ENCODE peak calls at places on chromosome 14, in eight cellular contexts. X, W, N, E, Q, P, I and T are unnamed samples.

GRCh38 chr14:64968167-64968566 is 4.0 kb downstream of the RAB15 start:
- DNase-seq in N (no peak), E (no peak), P (no peak), W (no peak), I (no peak), X (no peak), Q (no peak), T (no peak)

GRCh38 chr14:65222434-65222833 is 120.1 kb upstream of the MAX start:
- DNase-seq in W (peak), P (no peak), E (peak), I (peak), X (peak), Q (peak), N (peak), T (peak)

GRCh38 chr14:56150018-56150417 is 31.8 kb downstream of the PELI2 start:
- DNase-seq in W (no peak), I (no peak), Q (no peak), P (no peak), E (no peak), X (no peak), N (no peak), T (no peak)

GRCh38 chr14:104664588-104664987 is 24.8 kb upstream of the INF2 start:
- DNase-seq in W (no peak), N (no peak), Q (no peak), P (no peak), X (no peak), I (no peak), E (no peak), T (no peak)

GRCh38 chr14:61569783-61570182 is 125.5 kb upstream of the HIF1A start:
- DNase-seq in X (peak), P (no peak), Q (no peak), E (peak), N (no peak), I (peak), W (no peak), T (no peak)

GRCh38 chr14:41302776-41303175 is 303.9 kb upstream of the LRFN5 start:
- DNase-seq in N (no peak), Q (no peak), P (peak), X (no peak), E (no peak), W (no peak), I (no peak), T (no peak)

GRCh38 chr14:24013654-24014514 is 25.2 kb downstream of the DHRS4L2 start:
- DNase-seq in X (peak), W (peak), I (no peak), N (no peak), P (peak), Q (peak), E (peak), T (peak)

GRCh38 chr14:35333797-35334743 is 41.9 kb downstream of the PSMA6 start:
- DNase-seq in N (peak), E (no peak), P (no peak), I (peak), X (no peak), W (no peak), Q (peak), T (no peak)

GRCh38 chr14:104130974-104131651 is 7.3 kb upstream of the KIF26A start:
- DNase-seq in E (peak), P (no peak), I (no peak), X (peak), N (no peak), W (peak), Q (no peak), T (no peak)

GRCh38 chr14:61196792-61197191 is 84.3 kb downstream of the TMEM30B start:
- DNase-seq in E (no peak), Q (no peak), I (no peak), W (no peak), P (no peak), X (no peak), N (no peak), T (no peak)

GRCh38 chr14:55599250-55599879 is 19.4 kb downstream of the KTN1 start:
- DNase-seq in P (no peak), W (no peak), I (no peak), E (no peak), N (no peak), Q (no peak), X (no peak), T (no peak)

GRCh38 chr14:42665083-42665482 is 1058.4 kb downstream of the LRFN5 start:
- DNase-seq in E (no peak), W (no peak), I (no peak), Q (no peak), X (no peak), P (no peak), N (no peak), T (no peak)

GRCh38 chr14:31336646-31337045 is 83.7 kb downstream of the HEATR5A start:
- DNase-seq in I (no peak), N (no peak), E (peak), X (peak), W (no peak), P (no peak), Q (no peak), T (no peak)

GRCh38 chr14:64875350-64875749 is 4.4 kb downstream of the SPTB start:
- DNase-seq in X (no peak), N (no peak), E (no peak), I (no peak), W (no peak), P (no peak), Q (no peak), T (no peak)

GRCh38 chr14:53921027-53921426 is 35.6 kb downstream of the BMP4 start:
- DNase-seq in X (no peak), E (no peak), N (no peak), W (no peak), P (no peak), I (no peak), Q (no peak), T (no peak)

GRCh38 chr14:22282429-22282828 is 306.6 kb downstream of the DAD1 start:
- DNase-seq in X (no peak), N (no peak), P (no peak), W (peak), I (no peak), E (no peak), Q (no peak), T (no peak)

GRCh38 chr14:24232645-24233537 is at the start of gene GMPR2:
- DNase-seq in Q (no peak), I (no peak), P (peak), N (peak), X (no peak), E (peak), W (peak), T (no peak)

GRCh38 chr14:89836830-89837469 is 117.6 kb downstream of the EFCAB11 start:
- DNase-seq in N (no peak), W (no peak), X (no peak), E (no peak), Q (no peak), P (no peak), I (no peak), T (no peak)

GRCh38 chr14:22326001-22326400 is 263.0 kb downstream of the DAD1 start:
- DNase-seq in W (no peak), I (no peak), E (no peak), N (no peak), X (no peak), P (no peak), Q (no peak), T (no peak)

GRCh38 chr14:91060472-91061308 is at the start of gene RPS6KA5:
- DNase-seq in N (peak), I (peak), Q (peak), X (peak), P (peak), W (peak), E (peak), T (peak)

GRCh38 chr14:35932659-35933159 is 106.6 kb downstream of the BRMS1L start:
- DNase-seq in W (peak), P (no peak), Q (no peak), E (no peak), X (no peak), I (peak), N (peak), T (peak)

GRCh38 chr14:59086241-59086899 is 102.1 kb upstream of the DAAM1 start:
- DNase-seq in E (no peak), X (peak), P (no peak), Q (no peak), N (no peak), I (no peak), W (no peak), T (no peak)